ENCODE peak calls at places on chromosomes 12 and 14, in eight cellular contexts. One of them, this sample, is unnamed.

GRCh38 chr14:76371066-76371465 is 4.9 kb upstream of the ESRRB start:
- DNase-seq in endothelial cell: no peak
- DNase-seq in LHCN-M2: no peak
- DNase-seq in activated naive CD4-positive, alpha-beta T cell treated with anti-CD3 and anti-CD28 coated beads, Interleukin-2, amount 50 U/mL, for 72 hours: no peak
- DNase-seq in HuH-7: no peak
- DNase-seq in posterior cingulate gyrus: no peak
- DNase-seq in H4: no peak
- DNase-seq in dermis blood vessel endothelial cell: no peak
- DNase-seq in this sample: no peak

GRCh38 chr12:102478416-102479098 is 1.8 kb downstream of the IGF1 start:
- DNase-seq in endothelial cell: no peak
- DNase-seq in LHCN-M2: no peak
- DNase-seq in activated naive CD4-positive, alpha-beta T cell treated with anti-CD3 and anti-CD28 coated beads, Interleukin-2, amount 50 U/mL, for 72 hours: no peak
- DNase-seq in HuH-7: no peak
- DNase-seq in posterior cingulate gyrus: no peak
- DNase-seq in H4: no peak
- DNase-seq in dermis blood vessel endothelial cell: peak
- DNase-seq in this sample: no peak

GRCh38 chr12:123445388-123446344 is 9.2 kb upstream of the RILPL2 start:
- DNase-seq in endothelial cell: no peak
- DNase-seq in LHCN-M2: no peak
- DNase-seq in activated naive CD4-positive, alpha-beta T cell treated with anti-CD3 and anti-CD28 coated beads, Interleukin-2, amount 50 U/mL, for 72 hours: no peak
- DNase-seq in HuH-7: no peak
- DNase-seq in posterior cingulate gyrus: no peak
- DNase-seq in H4: peak
- DNase-seq in dermis blood vessel endothelial cell: peak
- DNase-seq in this sample: no peak

GRCh38 chr12:118035194-118036041 is 18.9 kb downstream of the RFC5 start:
- DNase-seq in endothelial cell: no peak
- DNase-seq in LHCN-M2: peak
- DNase-seq in activated naive CD4-positive, alpha-beta T cell treated with anti-CD3 and anti-CD28 coated beads, Interleukin-2, amount 50 U/mL, for 72 hours: no peak
- DNase-seq in HuH-7: no peak
- DNase-seq in posterior cingulate gyrus: no peak
- DNase-seq in H4: peak
- DNase-seq in dermis blood vessel endothelial cell: peak
- DNase-seq in this sample: peak

GRCh38 chr12:31504625-31505222 is 86.2 kb downstream of the DENND5B start:
- DNase-seq in endothelial cell: no peak
- DNase-seq in LHCN-M2: no peak
- DNase-seq in activated naive CD4-positive, alpha-beta T cell treated with anti-CD3 and anti-CD28 coated beads, Interleukin-2, amount 50 U/mL, for 72 hours: no peak
- DNase-seq in HuH-7: no peak
- DNase-seq in posterior cingulate gyrus: no peak
- DNase-seq in H4: no peak
- DNase-seq in dermis blood vessel endothelial cell: no peak
- DNase-seq in this sample: no peak

GRCh38 chr12:88627501-88627900 is 47.2 kb upstream of the KITLG start:
- DNase-seq in endothelial cell: no peak
- DNase-seq in LHCN-M2: no peak
- DNase-seq in activated naive CD4-positive, alpha-beta T cell treated with anti-CD3 and anti-CD28 coated beads, Interleukin-2, amount 50 U/mL, for 72 hours: no peak
- DNase-seq in HuH-7: no peak
- DNase-seq in posterior cingulate gyrus: no peak
- DNase-seq in H4: no peak
- DNase-seq in dermis blood vessel endothelial cell: no peak
- DNase-seq in this sample: no peak

GRCh38 chr12:13223176-13223806 is 26.8 kb downstream of the EMP1 start:
- DNase-seq in endothelial cell: no peak
- DNase-seq in LHCN-M2: peak
- DNase-seq in activated naive CD4-positive, alpha-beta T cell treated with anti-CD3 and anti-CD28 coated beads, Interleukin-2, amount 50 U/mL, for 72 hours: no peak
- DNase-seq in HuH-7: no peak
- DNase-seq in posterior cingulate gyrus: no peak
- DNase-seq in H4: peak
- DNase-seq in dermis blood vessel endothelial cell: no peak
- DNase-seq in this sample: no peak

GRCh38 chr12:109875572-109876131 is 4.7 kb downstream of the GLTP start:
- DNase-seq in endothelial cell: no peak
- DNase-seq in LHCN-M2: no peak
- DNase-seq in activated naive CD4-positive, alpha-beta T cell treated with anti-CD3 and anti-CD28 coated beads, Interleukin-2, amount 50 U/mL, for 72 hours: no peak
- DNase-seq in HuH-7: peak
- DNase-seq in posterior cingulate gyrus: no peak
- DNase-seq in H4: no peak
- DNase-seq in dermis blood vessel endothelial cell: no peak
- DNase-seq in this sample: no peak

GRCh38 chr12:68785358-68785757 is 22.6 kb upstream of the MDM2 start:
- DNase-seq in endothelial cell: no peak
- DNase-seq in LHCN-M2: peak
- DNase-seq in activated naive CD4-positive, alpha-beta T cell treated with anti-CD3 and anti-CD28 coated beads, Interleukin-2, amount 50 U/mL, for 72 hours: no peak
- DNase-seq in HuH-7: no peak
- DNase-seq in posterior cingulate gyrus: no peak
- DNase-seq in H4: no peak
- DNase-seq in dermis blood vessel endothelial cell: no peak
- DNase-seq in this sample: no peak